ENCODE peak calls at places on chromosomes 11 and 22, in eight cellular contexts. W is skeletal muscle cell; U is keratinocyte; L is stimulated activated naive CD4-positive, alpha-beta T cell; D is stimulated activated CD8-positive, alpha-beta memory T cell treated with anti-CD3 and anti-CD28 coated beads, Interleukin-15, amount 100 ng/mL, for 48 hours; P is activated T-cell treated with anti-CD3 and anti-CD28 coated beads, Interleukin-2, amount 50 U/mL, for 72 hours; K is head of caudate nucleus; F is MCF 10A. H is an unnamed sample.

GRCh38 chr22:50271519-50271970 is 1.4 kb upstream of the MAPK11 start:
- DNase-seq in W (no peak), U (no peak), L (peak), D (no peak), P (peak), K (peak), F (peak), H (no peak)

GRCh38 chr22:29394931-29395581 is 6.7 kb upstream of the AP1B1 start:
- DNase-seq in W (peak), U (no peak), L (peak), D (peak), P (peak), K (peak), F (peak), H (peak)

GRCh38 chr11:27437824-27438594 is 34.6 kb downstream of the LGR4 start:
- DNase-seq in W (no peak), U (no peak), L (no peak), D (no peak), P (no peak), K (no peak), F (no peak), H (no peak)

GRCh38 chr11:27293500-27294417 is 69.3 kb downstream of the CCDC34 start:
- DNase-seq in W (no peak), U (no peak), L (no peak), D (no peak), P (no peak), K (no peak), F (peak), H (no peak)

GRCh38 chr11:113334183-113334582 is 19.8 kb downstream of the TTC12 start:
- DNase-seq in W (no peak), U (no peak), L (no peak), D (no peak), P (no peak), K (no peak), F (no peak), H (no peak)

GRCh38 chr11:128302425-128303186 is 284.8 kb downstream of the ETS1 start:
- DNase-seq in W (no peak), U (no peak), L (peak), D (peak), P (peak), K (no peak), F (no peak), H (peak)

GRCh38 chr22:24156146-24156914 is 25.0 kb upstream of the SUSD2 start:
- DNase-seq in W (no peak), U (no peak), L (peak), D (peak), P (peak), K (peak), F (peak), H (peak)

GRCh38 chr11:34830648-34831047 is 85.5 kb downstream of the APIP start:
- DNase-seq in W (no peak), U (no peak), L (no peak), D (no peak), P (no peak), K (no peak), F (no peak), H (no peak)

GRCh38 chr22:36577019-36577418 is 48.1 kb upstream of the EIF3D start:
- DNase-seq in W (peak), U (no peak), L (no peak), D (no peak), P (no peak), K (no peak), F (peak), H (no peak)